ENCODE peak calls at places on chromosomes 6 and 20, in eight cellular contexts. M is choroid plexus epithelial cell; F is EH; Q is ACHN; R is progenitor cell of endocrine pancreas; Z is stimulated activated CD4-positive, alpha-beta T cell treated with anti-CD3 and anti-CD28 coated beads, Interleukin-1b, Interleukin-23, amount 100 ng/mL, for 24 hours; E is NCI-H2107; K is AG04450. C is an unnamed sample.

GRCh38 chr6:16064687-16065086 is 64.2 kb upstream of the MYLIP start:
- DNase-seq in M (no peak), E (no peak), F (no peak), K (no peak), R (no peak), Z (no peak), Q (no peak), C (no peak)

GRCh38 chr6:111565316-111566221 is 40.1 kb downstream of the TRAF3IP2 start:
- DNase-seq in M (no peak), Q (peak; percentile 25), F (no peak), Z (no peak), R (no peak), E (peak; percentile 66), K (no peak), C (peak; percentile 46)

GRCh38 chr6:16948376-16948775 is 153.5 kb upstream of the STMND1 start:
- DNase-seq in R (no peak), Z (no peak), M (peak; percentile 64), K (peak; percentile 18), F (peak; percentile 42), Q (no peak), E (no peak), C (no peak)

GRCh38 chr6:10205120-10205519 is 209.8 kb downstream of the TFAP2A start:
- DNase-seq in R (no peak), M (no peak), E (no peak), Z (no peak), Q (no peak), F (no peak), K (no peak), C (no peak)

GRCh38 chr6:162940426-162940825 is 212.7 kb downstream of the PACRG start:
- DNase-seq in Z (no peak), Q (no peak), M (peak; percentile 57), E (no peak), F (no peak), R (no peak), K (no peak), C (no peak)

GRCh38 chr20:32004963-32005362 is 5.3 kb upstream of the CCM2L start:
- DNase-seq in R (no peak), Q (peak; percentile 34), Z (no peak), E (no peak), K (no peak), M (peak; percentile 57), F (peak; percentile 53), C (no peak)

GRCh38 chr6:42819803-42820508 is 38.1 kb downstream of the BICRAL start:
- DNase-seq in F (peak; percentile 30), M (peak; percentile 26), R (no peak), Z (no peak), E (peak; percentile 45), K (no peak), Q (no peak), C (peak; percentile 14)

GRCh38 chr6:37373822-37374514 is 20.2 kb downstream of the RNF8 start:
- DNase-seq in R (no peak), E (no peak), M (peak; percentile 48), F (peak; percentile 36), Q (no peak), Z (no peak), K (no peak), C (no peak)

GRCh38 chr20:62616728-62617621 is 25.3 kb upstream of the SLCO4A1 start:
- DNase-seq in E (peak; percentile 49), M (peak; percentile 75), K (peak; percentile 21), F (peak; percentile 64), Q (peak; percentile 62), Z (peak; percentile 70), R (peak; percentile 74), C (peak; percentile 63)

GRCh38 chr20:62360854-62361798 is 6.0 kb downstream of the LAMA5 start:
- DNase-seq in R (no peak), K (no peak), Q (no peak), M (no peak), E (no peak), Z (no peak), F (no peak), C (no peak)

GRCh38 chr20:57260065-57260958 is 6.1 kb downstream of the BMP7 start:
- DNase-seq in K (no peak), E (no peak), R (no peak), M (no peak), Q (no peak), Z (no peak), F (no peak), C (no peak)

GRCh38 chr6:15441982-15442381 is 196.1 kb downstream of the JARID2 start:
- DNase-seq in R (no peak), Q (no peak), M (no peak), Z (no peak), F (no peak), E (no peak), K (no peak), C (no peak)

GRCh38 chr6:119351005-119351394 is 1.4 kb upstream of the MAN1A1 start:
- DNase-seq in E (no peak), Q (peak; percentile 31), Z (no peak), K (no peak), M (peak; percentile 76), R (no peak), F (peak; percentile 30), C (peak; percentile 62)

GRCh38 chr6:148396411-148396810 is 53.8 kb downstream of the SASH1 start:
- DNase-seq in F (no peak), R (no peak), M (no peak), E (no peak), Q (no peak), Z (no peak), K (no peak), C (no peak)

GRCh38 chr20:2379511-2380229 is 1.0 kb upstream of the TGM6 start:
- DNase-seq in R (no peak), Q (no peak), E (no peak), Z (no peak), K (no peak), F (no peak), M (no peak), C (no peak)

GRCh38 chr6:25756382-25757354 is 2.1 kb downstream of the SLC17A4 start:
- DNase-seq in F (no peak), Q (no peak), E (no peak), Z (no peak), K (no peak), R (no peak), M (no peak), C (no peak)

GRCh38 chr20:17716331-17716730 is 16.6 kb downstream of the BANF2 start:
- DNase-seq in F (no peak), K (no peak), M (no peak), R (no peak), Q (no peak), Z (no peak), E (no peak), C (no peak)

GRCh38 chr20:46558511-46558959 is 8.1 kb upstream of the OCSTAMP start:
- DNase-seq in Q (peak; percentile 90), M (peak; percentile 84), Z (peak; percentile 51), R (no peak), F (peak; percentile 79), K (peak; percentile 85), E (peak; percentile 2), C (no peak)

GRCh38 chr20:33791959-33792597 is 19.1 kb upstream of the CHMP4B start:
- DNase-seq in F (peak; percentile 46), R (peak; percentile 64), K (no peak), Q (peak; percentile 13), M (peak; percentile 49), Z (peak; percentile 36), E (no peak), C (peak; percentile 48)

GRCh38 chr6:125216015-125216414 is 62.4 kb downstream of the TPD52L1 start:
- DNase-seq in M (no peak), K (no peak), F (no peak), E (no peak), R (no peak), Z (no peak), Q (no peak), C (no peak)

GRCh38 chr6:33112148-33112547 is 36.4 kb downstream of the HLA-DPB1 start:
- DNase-seq in R (no peak), Q (peak; percentile 53), Z (no peak), M (peak; percentile 75), E (no peak), F (peak; percentile 74), K (no peak), C (peak; percentile 69)